ENCODE peak calls at places on chromosomes 4 and X, in four cellular contexts. H is HCT116; Y is activated CD8-positive, alpha-beta T cell treated with anti-CD3 and anti-CD28 coated beads for 36 hours; Z is lung. P is an unnamed sample.

GRCh38 chr4:54556587-54556986 is 101.2 kb upstream of the KIT start:
- DNase-seq in Z (no peak), Y (no peak), H (no peak), P (no peak)

GRCh38 chr4:183860726-183861125 is 44.4 kb upstream of the STOX2 start:
- DNase-seq in Z (no peak), H (no peak), Y (no peak), P (no peak)

GRCh38 chrX:71638409-71638808 is 20.1 kb upstream of the CXCR3 start:
- DNase-seq in Z (no peak), Y (no peak), H (no peak), P (no peak)

GRCh38 chr4:22301253-22301652 is 214.6 kb downstream of the ADGRA3 start:
- DNase-seq in Y (no peak), H (no peak), Z (no peak), P (no peak)

GRCh38 chrX:370244-370962 is 16.3 kb downstream of the PPP2R3B start:
- DNase-seq in H (no peak), Z (no peak), Y (no peak), P (no peak)

GRCh38 chrX:42778096-42778495 is at the start of gene PPP1R2C:
- DNase-seq in H (no peak), Z (no peak), Y (no peak), P (no peak)

GRCh38 chr4:10461850-10462400 is 4.7 kb upstream of the ZNF518B start:
- DNase-seq in H (no peak), Y (no peak), Z (no peak), P (no peak)

GRCh38 chr4:36222702-36223101 is 21.6 kb downstream of the ARAP2 start:
- DNase-seq in Y (no peak), Z (no peak), H (no peak), P (no peak)

GRCh38 chr4:45578874-45579273 is 545.0 kb downstream of the GABRG1 start:
- DNase-seq in Z (no peak), H (no peak), Y (no peak), P (no peak)

GRCh38 chr4:152193059-152193458 is 342.8 kb downstream of the FBXW7 start:
- DNase-seq in Z (no peak), H (no peak), Y (no peak), P (no peak)

GRCh38 chr4:143714290-143714625 is 13.8 kb upstream of the FREM3 start:
- DNase-seq in Y (no peak), Z (no peak), H (no peak), P (no peak)

GRCh38 chrX:134694333-134694925 is 36.2 kb upstream of the PLAC1 start:
- DNase-seq in Y (no peak), H (no peak), Z (no peak), P (no peak)
- TF ChIP-seq CTCF in Y (no peak), H (no peak), Z (no peak), P (no peak)

GRCh38 chrX:47568656-47569295 is 7.8 kb downstream of the ARAF start:
- DNase-seq in Y (peak), Z (no peak), H (no peak), P (peak)
- TF ChIP-seq CTCF in Y (peak), Z (no peak), H (peak), P (peak)

DNA sequence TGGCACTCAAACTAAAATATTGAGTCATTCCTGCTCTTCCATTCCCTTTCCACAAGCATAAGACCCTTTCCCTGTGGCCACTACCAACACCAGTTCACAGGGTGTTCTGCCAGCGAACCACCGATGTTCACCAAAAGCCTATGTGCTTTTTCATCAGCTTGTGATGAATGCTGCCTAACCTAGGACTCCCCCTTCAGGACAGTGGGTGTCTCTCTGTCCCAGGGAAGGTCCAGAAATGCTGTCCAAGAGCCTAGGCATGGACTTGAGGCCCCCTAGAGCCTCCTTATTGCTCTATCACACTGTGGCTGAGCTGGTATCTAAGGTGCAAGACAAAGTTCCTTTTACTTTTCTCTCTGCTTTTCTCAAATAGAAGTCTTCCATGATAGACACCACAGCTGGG is 1015.6 kb downstream of the PCDH19 start:
- DNase-seq in H (no peak), Z (no peak), Y (no peak), P (no peak)
- TF ChIP-seq CTCF in H (no peak), Z (no peak), Y (no peak), P (no peak)

DNA sequence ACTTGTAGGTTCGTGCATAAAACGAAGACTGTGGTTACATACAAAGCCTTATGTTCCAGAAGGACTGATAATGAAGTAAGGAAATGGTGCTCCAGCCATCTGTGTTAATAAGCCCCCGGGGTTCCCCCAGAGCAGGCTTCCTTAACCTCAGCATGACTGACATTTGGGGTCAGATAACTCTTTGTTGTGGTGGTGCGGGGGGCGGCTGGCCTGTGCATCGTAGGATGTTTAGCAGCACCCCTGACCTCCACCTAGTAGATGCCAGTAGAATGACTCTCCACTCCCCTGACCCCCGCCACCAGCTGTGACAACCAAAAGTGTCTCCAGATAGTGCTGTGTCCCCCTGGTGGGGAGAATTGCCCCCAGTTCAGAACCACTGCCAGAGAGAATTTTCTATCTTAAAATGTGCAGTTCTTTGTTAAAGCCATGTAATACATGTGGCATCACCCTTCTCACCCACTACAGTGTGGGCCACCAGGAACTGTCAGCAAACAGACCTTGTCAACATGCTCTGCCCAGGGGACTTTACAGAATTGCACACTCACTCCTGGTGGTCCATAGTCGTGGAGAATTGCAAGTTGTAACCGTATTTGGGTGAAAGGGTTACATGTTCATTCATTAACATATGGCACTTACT is 7.5 kb downstream of the SH3KBP1 start:
- DNase-seq in H (no peak), Z (no peak), Y (peak), P (peak)
- TF ChIP-seq CTCF in H (peak), Z (no peak), Y (peak), P (peak)

DNA sequence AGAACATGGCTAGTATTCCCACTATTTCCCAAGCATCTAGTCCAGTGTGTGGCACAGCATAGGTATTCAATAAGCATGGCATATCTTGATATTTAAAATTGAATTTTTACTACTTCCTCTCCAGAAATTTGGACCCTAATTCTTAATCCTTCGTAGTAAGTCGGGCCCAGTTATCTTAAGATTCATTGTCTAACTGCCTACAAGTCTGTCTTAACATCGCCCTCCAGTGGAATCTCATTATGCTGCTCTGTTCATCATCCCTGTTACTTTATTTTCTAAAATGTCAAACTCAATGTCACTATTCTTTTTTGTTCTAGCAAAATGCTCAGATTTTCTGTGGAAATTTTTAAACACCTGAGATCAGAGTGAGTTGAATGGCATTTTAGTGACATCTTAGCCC is 606.2 kb downstream of the KLHL13 start:
- DNase-seq in H (no peak), Z (no peak), Y (no peak), P (no peak)
- TF ChIP-seq CTCF in H (peak), Z (no peak), Y (no peak), P (no peak)